ENCODE peak calls at places on chromosomes 2 and 18, in seven cellular contexts. E, L, J, X, T, V and U are unnamed samples.

GRCh38 chr2:120988741-120989555 is 253.3 kb downstream of the GLI2 start:
- DNase-seq in X (no peak), T (no peak), J (no peak), L (peak), E (no peak), V (no peak), U (no peak)

GRCh38 chr2:65491381-65491903 is 59.0 kb upstream of the SPRED2 start:
- DNase-seq in T (peak), X (no peak), E (no peak), V (no peak), L (no peak), J (no peak), U (no peak)

GRCh38 chr2:26462511-26463251 is 15.2 kb downstream of the OTOF start:
- DNase-seq in T (peak), J (peak), X (peak), V (peak), E (peak), L (no peak), U (no peak)

GRCh38 chr18:26652501-26652900 is 104.1 kb upstream of the KCTD1 start:
- DNase-seq in J (no peak), V (no peak), T (no peak), E (no peak), L (no peak), X (no peak), U (no peak)

GRCh38 chr2:25558262-25558661 is 115.1 kb downstream of the DTNB start:
- DNase-seq in X (peak), L (no peak), T (peak), V (no peak), J (peak), E (no peak), U (no peak)

GRCh38 chr2:36394804-36395203 is 39.2 kb downstream of the CRIM1 start:
- DNase-seq in L (no peak), J (no peak), T (no peak), E (no peak), X (no peak), V (no peak), U (no peak)

GRCh38 chr18:13313006-13313661 is 94.6 kb downstream of the LDLRAD4 start:
- DNase-seq in E (no peak), J (no peak), L (no peak), V (no peak), X (no peak), T (no peak), U (no peak)

GRCh38 chr18:49483198-49483597 is 3.8 kb downstream of the C18orf32 start:
- DNase-seq in T (no peak), X (no peak), J (no peak), E (no peak), L (no peak), V (no peak), U (no peak)

GRCh38 chr2:42314892-42315468 is 46.0 kb downstream of the COX7A2L start:
- DNase-seq in V (no peak), X (peak), L (no peak), E (no peak), J (no peak), T (peak), U (no peak)

GRCh38 chr18:12599543-12599942 is 58.4 kb downstream of the SPIRE1 start:
- DNase-seq in X (no peak), L (no peak), V (no peak), J (no peak), T (peak), E (no peak), U (no peak)

GRCh38 chr2:25127631-25128030 is 40.7 kb downstream of the POMC start:
- DNase-seq in J (no peak), X (no peak), V (no peak), T (no peak), L (no peak), E (no peak), U (no peak)

GRCh38 chr2:81481242-81481993 is 1176.9 kb upstream of the LRRTM1 start:
- DNase-seq in J (no peak), V (no peak), E (no peak), X (no peak), L (no peak), T (no peak), U (peak)

GRCh38 chr18:46369323-46369722 is 265.1 kb downstream of the HAUS1 start:
- DNase-seq in L (no peak), V (no peak), T (no peak), E (no peak), J (no peak), X (no peak), U (no peak)

GRCh38 chr2:43139996-43140621 is 86.3 kb downstream of the ZFP36L2 start:
- DNase-seq in J (no peak), X (no peak), T (no peak), E (no peak), V (no peak), L (no peak), U (no peak)

GRCh38 chr2:232795920-232796319 is 19.6 kb upstream of the KCNJ13 start:
- DNase-seq in T (no peak), E (no peak), V (no peak), J (no peak), X (no peak), L (no peak), U (no peak)

GRCh38 chr2:197804758-197805597 is 585 bp downstream of the PLCL1 start:
- DNase-seq in T (no peak), X (no peak), J (peak), V (peak), L (peak), E (no peak), U (no peak)

GRCh38 chr2:197433770-197434438 is 924 bp downstream of the SF3B1 start:
- DNase-seq in E (no peak), J (no peak), T (peak), X (no peak), V (no peak), L (no peak), U (no peak)

GRCh38 chr2:95050385-95051300 is 25.1 kb downstream of the MAL start:
- DNase-seq in E (no peak), L (no peak), V (no peak), T (no peak), J (no peak), X (no peak), U (no peak)

GRCh38 chr2:86193901-86194567 is 1.2 kb downstream of the IMMT start:
- DNase-seq in J (no peak), X (peak), L (no peak), V (no peak), E (no peak), T (no peak), U (no peak)
- TF ChIP-seq CTCF in J (no peak), X (no peak), L (peak), V (peak), E (no peak), T (no peak), U (no peak)

GRCh38 chr2:20514596-20515269 is 67.9 kb downstream of the RHOB start:
- DNase-seq in J (no peak), V (no peak), T (peak), X (no peak), E (no peak), L (no peak), U (no peak)
- TF ChIP-seq CTCF in J (no peak), V (no peak), T (no peak), X (no peak), E (no peak), L (no peak), U (no peak)

DNA sequence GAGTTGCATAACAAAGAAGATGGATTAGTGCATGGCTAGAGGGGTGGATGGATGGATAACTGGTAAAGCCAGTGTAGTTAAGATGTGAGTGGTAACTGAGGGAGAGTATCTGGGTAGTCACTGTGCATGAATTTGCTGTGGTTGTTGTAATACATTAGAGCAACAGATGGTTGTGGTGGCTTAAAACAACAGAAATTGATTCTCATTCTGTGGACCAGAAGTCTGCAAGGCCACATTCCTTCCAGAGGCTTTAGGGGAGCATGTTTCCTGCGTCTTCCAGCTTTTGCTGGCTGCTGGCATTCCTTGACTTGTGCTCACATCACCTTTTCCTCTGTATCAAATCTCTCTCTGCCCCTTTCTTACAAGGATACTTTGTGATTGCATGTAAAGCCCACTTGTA is 155.4 kb downstream of the ASB1 start:
- DNase-seq in T (no peak), X (no peak), E (no peak), V (no peak), J (no peak), L (no peak), U (no peak)
- TF ChIP-seq CTCF in T (no peak), X (no peak), E (no peak), V (no peak), J (no peak), L (no peak), U (no peak)

GRCh38 chr2:240835528-240835927 is 15.5 kb upstream of the KIF1A start:
- DNase-seq in E (no peak), X (no peak), V (no peak), J (no peak), T (no peak), L (no peak), U (no peak)

GRCh38 chr2:240837621-240838020 is 17.6 kb upstream of the KIF1A start:
- DNase-seq in V (no peak), L (no peak), X (no peak), J (no peak), T (no peak), E (no peak), U (no peak)

GRCh38 chr2:240836781-240837467 is 16.9 kb upstream of the KIF1A start:
- DNase-seq in V (no peak), L (no peak), X (no peak), T (no peak), J (no peak), E (no peak), U (no peak)

GRCh38 chr2:240839152-240840143 is 19.4 kb upstream of the KIF1A start:
- DNase-seq in E (no peak), L (no peak), V (no peak), X (no peak), T (no peak), J (no peak), U (no peak)

GRCh38 chr2:240840435-240841060 is 20.5 kb upstream of the KIF1A start:
- DNase-seq in V (peak), E (peak), T (peak), L (no peak), X (peak), J (peak), U (peak)
- TF ChIP-seq CTCF in V (peak), E (peak), T (peak), L (peak), X (peak), J (peak), U (peak)

DNA sequence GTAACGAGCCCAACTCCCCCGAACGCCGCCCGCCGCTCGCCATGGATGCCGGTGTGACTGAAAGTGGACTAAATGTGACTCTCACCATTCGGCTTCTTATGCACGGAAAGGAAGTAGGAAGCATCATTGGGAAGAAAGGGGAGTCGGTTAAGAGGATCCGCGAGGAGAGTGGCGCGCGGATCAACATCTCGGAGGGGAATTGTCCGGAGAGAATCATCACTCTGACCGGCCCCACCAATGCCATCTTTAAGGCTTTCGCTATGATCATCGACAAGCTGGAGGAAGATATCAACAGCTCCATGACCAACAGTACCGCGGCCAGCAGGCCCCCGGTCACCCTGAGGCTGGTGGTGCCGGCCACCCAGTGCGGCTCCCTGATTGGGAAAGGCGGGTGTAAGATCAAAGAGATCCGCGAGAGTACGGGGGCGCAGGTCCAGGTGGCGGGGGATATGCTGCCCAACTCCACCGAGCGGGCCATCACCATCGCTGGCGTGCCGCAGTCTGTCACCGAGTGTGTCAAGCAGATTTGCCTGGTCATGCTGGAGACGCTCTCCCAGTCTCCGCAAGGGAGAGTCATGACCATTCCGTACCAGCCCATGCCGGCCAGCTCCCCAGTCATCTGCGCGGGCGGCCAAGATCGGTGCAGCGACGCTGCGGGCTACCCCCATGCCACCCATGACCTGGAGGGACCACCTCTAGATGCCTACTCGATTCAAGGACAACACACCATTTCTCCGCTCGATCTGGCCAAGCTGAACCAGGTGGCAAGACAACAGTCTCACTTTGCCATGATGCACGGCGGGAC is 628 bp downstream of the PCBP1 start:
- DNase-seq in J (no peak), V (no peak), L (peak), E (no peak), T (peak), X (peak), U (no peak)
- TF ChIP-seq CTCF in J (no peak), V (no peak), L (no peak), E (no peak), T (no peak), X (no peak), U (no peak)

GRCh38 chr2:181573140-181573736 is 83.7 kb downstream of the CERKL start:
- DNase-seq in X (peak), E (no peak), J (no peak), L (no peak), T (peak), V (no peak), U (no peak)
- TF ChIP-seq CTCF in X (peak), E (peak), J (no peak), L (peak), T (peak), V (peak), U (peak)

DNA sequence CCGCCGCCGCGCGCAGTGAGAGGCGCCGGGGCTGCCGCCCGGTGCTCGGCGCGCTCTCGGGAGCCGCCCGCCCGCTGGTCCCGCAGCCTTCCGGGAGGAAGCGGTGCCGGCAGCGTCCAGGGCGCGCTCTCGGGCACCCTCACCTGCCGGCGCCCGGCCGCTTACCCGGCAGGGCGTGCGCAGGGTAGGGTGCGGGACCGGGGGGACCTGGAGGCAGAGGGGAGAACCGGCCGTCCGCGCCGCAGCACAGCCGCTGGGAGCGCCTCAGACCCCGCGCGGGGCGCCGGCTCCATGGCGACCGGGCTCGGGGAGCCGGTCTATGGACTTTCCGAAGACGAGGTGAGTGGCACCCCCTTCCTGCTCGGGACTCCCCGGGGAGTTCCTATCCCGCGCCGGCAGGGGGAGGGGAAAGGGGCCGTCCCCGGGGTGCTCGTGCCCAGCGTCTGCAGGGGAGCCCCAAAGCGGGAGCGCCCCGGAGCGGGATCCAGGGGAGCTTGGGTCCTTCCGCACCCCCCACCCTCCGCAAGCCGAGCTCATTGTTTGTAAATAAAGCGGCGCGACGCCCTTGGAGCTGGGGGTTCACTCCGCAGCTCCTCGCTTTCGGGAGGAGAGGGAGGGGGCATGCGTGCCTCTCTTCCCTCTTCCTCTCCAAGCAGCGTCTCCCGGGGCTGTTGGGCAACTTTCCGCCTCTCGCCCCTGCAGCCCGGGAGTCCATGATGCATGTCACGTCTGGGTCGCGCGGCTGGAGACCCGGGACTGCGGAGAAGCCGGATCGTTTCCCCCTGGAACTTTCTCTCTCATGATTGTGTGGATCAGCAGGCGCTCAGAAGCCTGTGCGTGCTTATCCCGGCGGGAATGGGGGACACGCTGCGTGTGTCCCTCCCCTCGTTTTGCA is 591 bp downstream of the NEDD4L start:
- DNase-seq in J (peak), V (peak), T (peak), E (no peak), X (peak), L (peak), U (no peak)
- TF ChIP-seq CTCF in J (no peak), V (peak), T (peak), E (no peak), X (no peak), L (peak), U (no peak)

GRCh38 chr18:8525692-8526091 is 83.5 kb upstream of the RAB12 start:
- DNase-seq in T (no peak), J (no peak), L (no peak), X (peak), V (peak), E (peak), U (no peak)
- TF ChIP-seq CTCF in T (peak), J (peak), L (peak), X (no peak), V (no peak), E (peak), U (no peak)

GRCh38 chr18:79948719-79949411 is 2.6 kb downstream of the SLC66A2 start:
- DNase-seq in L (peak), J (no peak), X (no peak), E (no peak), V (no peak), T (no peak), U (no peak)
- TF ChIP-seq CTCF in L (no peak), J (no peak), X (no peak), E (no peak), V (no peak), T (no peak), U (no peak)

GRCh38 chr2:107936427-107937359 is 49.6 kb upstream of the SLC5A7 start:
- DNase-seq in E (no peak), L (no peak), V (peak), T (peak), J (no peak), X (no peak), U (no peak)
- TF ChIP-seq CTCF in E (peak), L (peak), V (peak), T (peak), J (peak), X (peak), U (peak)